ENCODE peak calls at places on chromosome 4, in six cellular contexts. One of them, this sample, is unnamed.
A peak's percentile ranks its signal among the peaks of the same experiment; 100 is the strongest.

GRCh38 chr4:114041117-114041475 is 61.6 kb upstream of the ARSJ start:
- DNase-seq in CD8-positive, alpha-beta memory T cell: no peak
- DNase-seq in mesendoderm: peak; percentile 10
- DNase-seq in fibroblast of lung: peak; percentile 20
- DNase-seq in MM.1S: no peak
- DNase-seq in Panc1: no peak
- DNase-seq in this sample: no peak

GRCh38 chr4:182928061-182928460 is 10.9 kb upstream of the DCTD start:
- DNase-seq in CD8-positive, alpha-beta memory T cell: no peak
- DNase-seq in mesendoderm: peak; percentile 36
- DNase-seq in fibroblast of lung: no peak
- DNase-seq in MM.1S: no peak
- DNase-seq in Panc1: no peak
- DNase-seq in this sample: peak; percentile 46

GRCh38 chr4:139645458-139645857 is 20.2 kb upstream of the MGST2 start:
- DNase-seq in CD8-positive, alpha-beta memory T cell: no peak
- DNase-seq in mesendoderm: no peak
- DNase-seq in fibroblast of lung: no peak
- DNase-seq in MM.1S: no peak
- DNase-seq in Panc1: no peak
- DNase-seq in this sample: no peak

GRCh38 chr4:28007693-28008092 is 1147.1 kb downstream of the STIM2 start:
- DNase-seq in CD8-positive, alpha-beta memory T cell: no peak
- DNase-seq in mesendoderm: no peak
- DNase-seq in fibroblast of lung: no peak
- DNase-seq in MM.1S: no peak
- DNase-seq in Panc1: no peak
- DNase-seq in this sample: peak; percentile 75

GRCh38 chr4:140829825-140830224 is 73.6 kb upstream of the TBC1D9 start:
- DNase-seq in CD8-positive, alpha-beta memory T cell: no peak
- DNase-seq in mesendoderm: no peak
- DNase-seq in fibroblast of lung: no peak
- DNase-seq in MM.1S: peak; percentile 81
- DNase-seq in Panc1: no peak
- DNase-seq in this sample: no peak

GRCh38 chr4:184392748-184393334 is 81.5 kb downstream of the IRF2 start:
- DNase-seq in CD8-positive, alpha-beta memory T cell: no peak
- DNase-seq in mesendoderm: no peak
- DNase-seq in fibroblast of lung: no peak
- DNase-seq in MM.1S: no peak
- DNase-seq in Panc1: no peak
- DNase-seq in this sample: no peak

GRCh38 chr4:40177591-40177990 is 19.2 kb upstream of the RHOH start:
- DNase-seq in CD8-positive, alpha-beta memory T cell: no peak
- DNase-seq in mesendoderm: no peak
- DNase-seq in fibroblast of lung: no peak
- DNase-seq in MM.1S: no peak
- DNase-seq in Panc1: no peak
- DNase-seq in this sample: no peak

GRCh38 chr4:72295966-72296557 is 264.3 kb downstream of the NPFFR2 start:
- DNase-seq in CD8-positive, alpha-beta memory T cell: no peak
- DNase-seq in mesendoderm: peak; percentile 75
- DNase-seq in fibroblast of lung: peak; percentile 74
- DNase-seq in MM.1S: peak; percentile 51
- DNase-seq in Panc1: no peak
- DNase-seq in this sample: peak; percentile 63

GRCh38 chr4:3630934-3631585 is 98.8 kb upstream of the LRPAP1 start:
- DNase-seq in CD8-positive, alpha-beta memory T cell: no peak
- DNase-seq in mesendoderm: no peak
- DNase-seq in fibroblast of lung: no peak
- DNase-seq in MM.1S: no peak
- DNase-seq in Panc1: no peak
- DNase-seq in this sample: no peak

GRCh38 chr4:159446266-159446976 is 343.5 kb downstream of the RAPGEF2 start:
- DNase-seq in CD8-positive, alpha-beta memory T cell: no peak
- DNase-seq in mesendoderm: peak; percentile 73
- DNase-seq in fibroblast of lung: peak; percentile 84
- DNase-seq in MM.1S: peak; percentile 64
- DNase-seq in Panc1: peak; percentile 41
- DNase-seq in this sample: peak; percentile 89

GRCh38 chr4:9602389-9602914 is 158.2 kb downstream of the DEFB131A start:
- DNase-seq in CD8-positive, alpha-beta memory T cell: no peak
- DNase-seq in mesendoderm: no peak
- DNase-seq in fibroblast of lung: no peak
- DNase-seq in MM.1S: peak; percentile 34
- DNase-seq in Panc1: no peak
- DNase-seq in this sample: no peak

GRCh38 chr4:168551211-168551610 is 54.4 kb downstream of the PALLD start:
- DNase-seq in CD8-positive, alpha-beta memory T cell: no peak
- DNase-seq in mesendoderm: no peak
- DNase-seq in fibroblast of lung: peak; percentile 89
- DNase-seq in MM.1S: no peak
- DNase-seq in Panc1: no peak
- DNase-seq in this sample: no peak

GRCh38 chr4:147981305-147981704 is 249.4 kb downstream of the ARHGAP10 start:
- DNase-seq in CD8-positive, alpha-beta memory T cell: no peak
- DNase-seq in mesendoderm: no peak
- DNase-seq in fibroblast of lung: peak; percentile 36
- DNase-seq in MM.1S: peak; percentile 14
- DNase-seq in Panc1: no peak
- DNase-seq in this sample: no peak

GRCh38 chr4:148415500-148415899 is 26.7 kb downstream of the NR3C2 start:
- DNase-seq in CD8-positive, alpha-beta memory T cell: no peak
- DNase-seq in mesendoderm: peak; percentile 34
- DNase-seq in fibroblast of lung: peak; percentile 32
- DNase-seq in MM.1S: no peak
- DNase-seq in Panc1: no peak
- DNase-seq in this sample: peak; percentile 27

GRCh38 chr4:189022441-189023035 is 883.3 kb downstream of the TRIML1 start:
- DNase-seq in CD8-positive, alpha-beta memory T cell: no peak
- DNase-seq in mesendoderm: peak; percentile 6
- DNase-seq in fibroblast of lung: peak; percentile 41
- DNase-seq in MM.1S: no peak
- DNase-seq in Panc1: no peak
- DNase-seq in this sample: no peak

GRCh38 chr4:185896832-185897475 is 85.0 kb upstream of the SORBS2 start:
- DNase-seq in CD8-positive, alpha-beta memory T cell: no peak
- DNase-seq in mesendoderm: no peak
- DNase-seq in fibroblast of lung: no peak
- DNase-seq in MM.1S: no peak
- DNase-seq in Panc1: no peak
- DNase-seq in this sample: no peak

GRCh38 chr4:101806914-101807313 is 16.4 kb downstream of the BANK1 start:
- DNase-seq in CD8-positive, alpha-beta memory T cell: no peak
- DNase-seq in mesendoderm: no peak
- DNase-seq in fibroblast of lung: peak; percentile 5
- DNase-seq in MM.1S: no peak
- DNase-seq in Panc1: no peak
- DNase-seq in this sample: peak; percentile 22

GRCh38 chr4:101126044-101126443 is 221.3 kb downstream of the PPP3CA start:
- DNase-seq in CD8-positive, alpha-beta memory T cell: no peak
- DNase-seq in mesendoderm: no peak
- DNase-seq in fibroblast of lung: peak; percentile 16
- DNase-seq in MM.1S: no peak
- DNase-seq in Panc1: no peak
- DNase-seq in this sample: peak; percentile 62

GRCh38 chr4:4559596-4559995 is 17.7 kb upstream of the STX18 start:
- DNase-seq in CD8-positive, alpha-beta memory T cell: no peak
- DNase-seq in mesendoderm: no peak
- DNase-seq in fibroblast of lung: no peak
- DNase-seq in MM.1S: no peak
- DNase-seq in Panc1: no peak
- DNase-seq in this sample: no peak

GRCh38 chr4:21126113-21126512 is 425.9 kb downstream of the PACRGL start:
- DNase-seq in CD8-positive, alpha-beta memory T cell: no peak
- DNase-seq in mesendoderm: no peak
- DNase-seq in fibroblast of lung: no peak
- DNase-seq in MM.1S: no peak
- DNase-seq in Panc1: no peak
- DNase-seq in this sample: no peak

GRCh38 chr4:12379191-12379590 is 950.5 kb upstream of the HS3ST1 start:
- DNase-seq in CD8-positive, alpha-beta memory T cell: no peak
- DNase-seq in mesendoderm: no peak
- DNase-seq in fibroblast of lung: no peak
- DNase-seq in MM.1S: no peak
- DNase-seq in Panc1: no peak
- DNase-seq in this sample: no peak

GRCh38 chr4:90078440-90078839 is 48.8 kb upstream of the CCSER1 start:
- DNase-seq in CD8-positive, alpha-beta memory T cell: no peak
- DNase-seq in mesendoderm: no peak
- DNase-seq in fibroblast of lung: no peak
- DNase-seq in MM.1S: no peak
- DNase-seq in Panc1: no peak
- DNase-seq in this sample: peak; percentile 22

GRCh38 chr4:139587452-139587851 is 31.4 kb upstream of the SETD7 start:
- DNase-seq in CD8-positive, alpha-beta memory T cell: no peak
- DNase-seq in mesendoderm: no peak
- DNase-seq in fibroblast of lung: peak; percentile 20
- DNase-seq in MM.1S: no peak
- DNase-seq in Panc1: no peak
- DNase-seq in this sample: no peak

GRCh38 chr4:6763330-6763851 is 19.1 kb upstream of the KIAA0232 start:
- DNase-seq in CD8-positive, alpha-beta memory T cell: no peak
- DNase-seq in mesendoderm: peak; percentile 45
- DNase-seq in fibroblast of lung: no peak
- DNase-seq in MM.1S: no peak
- DNase-seq in Panc1: no peak
- DNase-seq in this sample: no peak

GRCh38 chr4:38723726-38724506 is 58.9 kb downstream of the TLR10 start:
- DNase-seq in CD8-positive, alpha-beta memory T cell: no peak
- DNase-seq in mesendoderm: peak; percentile 95
- DNase-seq in fibroblast of lung: no peak
- DNase-seq in MM.1S: no peak
- DNase-seq in Panc1: no peak
- DNase-seq in this sample: no peak

GRCh38 chr4:155657169-155657568 is 9.5 kb upstream of the GUCY1A1 start:
- DNase-seq in CD8-positive, alpha-beta memory T cell: no peak
- DNase-seq in mesendoderm: no peak
- DNase-seq in fibroblast of lung: no peak
- DNase-seq in MM.1S: no peak
- DNase-seq in Panc1: no peak
- DNase-seq in this sample: no peak

GRCh38 chr4:25531272-25531671 is 124.4 kb upstream of the SLC34A2 start:
- DNase-seq in CD8-positive, alpha-beta memory T cell: no peak
- DNase-seq in mesendoderm: no peak
- DNase-seq in fibroblast of lung: no peak
- DNase-seq in MM.1S: no peak
- DNase-seq in Panc1: no peak
- DNase-seq in this sample: no peak

DNA sequence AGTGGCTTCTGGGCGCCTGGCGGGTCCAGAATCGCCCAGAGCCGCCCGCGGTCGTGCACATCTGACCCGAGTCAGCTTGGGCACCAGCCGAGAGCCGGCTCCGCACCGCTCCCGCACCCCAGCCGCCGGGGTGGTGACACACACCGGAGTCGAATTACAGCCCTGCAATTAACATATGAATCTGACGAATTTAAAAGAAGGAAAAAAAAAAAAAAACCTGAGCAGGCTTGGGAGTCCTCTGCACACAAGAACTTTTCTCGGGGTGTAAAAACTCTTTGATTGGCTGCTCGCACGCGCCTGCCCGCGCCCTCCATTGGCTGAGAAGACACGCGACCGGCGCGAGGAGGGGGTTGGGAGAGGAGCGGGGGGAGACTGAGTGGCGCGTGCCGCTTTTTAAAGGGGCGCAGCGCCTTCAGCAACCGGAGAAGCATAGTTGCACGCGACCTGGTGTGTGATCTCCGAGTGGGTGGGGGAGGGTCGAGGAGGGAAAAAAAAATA is at the start of gene ATOH1:
- DNase-seq in CD8-positive, alpha-beta memory T cell: no peak
- DNase-seq in mesendoderm: peak; percentile 73
- DNase-seq in fibroblast of lung: peak; percentile 23
- DNase-seq in MM.1S: peak; percentile 60
- DNase-seq in Panc1: no peak
- DNase-seq in this sample: peak; percentile 61
- H3K4me3 ChIP-seq in CD8-positive, alpha-beta memory T cell: no peak within 1 kb of the TSS
- H3K4me3 ChIP-seq in mesendoderm: no peak within 1 kb of the TSS
- H3K4me3 ChIP-seq in fibroblast of lung: no peak within 1 kb of the TSS
- H3K4me3 ChIP-seq in MM.1S: peak within 1 kb of the TSS; percentile 80
- H3K4me3 ChIP-seq in Panc1: peak within 1 kb of the TSS; percentile 22
- H3K4me3 ChIP-seq in this sample: peak within 1 kb of the TSS; percentile 37

GRCh38 chr4:77201857-77202256 is 44.9 kb downstream of the CCNG2 start:
- DNase-seq in CD8-positive, alpha-beta memory T cell: no peak
- DNase-seq in mesendoderm: no peak
- DNase-seq in fibroblast of lung: no peak
- DNase-seq in MM.1S: no peak
- DNase-seq in Panc1: no peak
- DNase-seq in this sample: no peak
- H3K27ac ChIP-seq in CD8-positive, alpha-beta memory T cell: no peak overlapping the region
- H3K27ac ChIP-seq in mesendoderm: no peak overlapping the region
- H3K27ac ChIP-seq in fibroblast of lung: no peak overlapping the region
- H3K27ac ChIP-seq in MM.1S: no peak overlapping the region
- H3K27ac ChIP-seq in Panc1: no peak overlapping the region
- H3K27ac ChIP-seq in this sample: no peak overlapping the region

DNA sequence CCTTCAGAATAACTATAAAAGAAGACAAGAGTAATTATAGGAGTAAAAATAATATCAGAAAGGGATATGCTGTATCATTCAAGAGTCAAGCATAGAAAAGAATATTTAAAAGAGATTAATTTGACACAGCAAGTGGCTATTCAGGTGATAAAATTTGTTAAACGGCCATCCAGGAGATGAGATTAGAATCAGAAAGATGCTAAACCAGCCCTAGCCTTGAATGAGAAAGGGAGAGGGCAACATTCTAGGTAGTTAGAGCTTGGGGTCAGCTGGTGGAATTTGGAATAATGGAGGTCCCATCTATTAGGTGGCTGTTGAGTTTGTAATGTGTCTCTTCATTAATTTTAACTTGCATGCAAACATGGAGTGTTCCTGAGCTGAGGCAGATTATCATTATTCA is 350.5 kb upstream of the PABPC4L start:
- DNase-seq in CD8-positive, alpha-beta memory T cell: no peak
- DNase-seq in mesendoderm: no peak
- DNase-seq in fibroblast of lung: no peak
- DNase-seq in MM.1S: no peak
- DNase-seq in Panc1: no peak
- DNase-seq in this sample: no peak
- H3K4me3 ChIP-seq in CD8-positive, alpha-beta memory T cell: no peak overlapping the region
- H3K4me3 ChIP-seq in mesendoderm: no peak overlapping the region
- H3K4me3 ChIP-seq in fibroblast of lung: no peak overlapping the region
- H3K4me3 ChIP-seq in MM.1S: no peak overlapping the region
- H3K4me3 ChIP-seq in Panc1: no peak overlapping the region
- H3K4me3 ChIP-seq in this sample: no peak overlapping the region

DNA sequence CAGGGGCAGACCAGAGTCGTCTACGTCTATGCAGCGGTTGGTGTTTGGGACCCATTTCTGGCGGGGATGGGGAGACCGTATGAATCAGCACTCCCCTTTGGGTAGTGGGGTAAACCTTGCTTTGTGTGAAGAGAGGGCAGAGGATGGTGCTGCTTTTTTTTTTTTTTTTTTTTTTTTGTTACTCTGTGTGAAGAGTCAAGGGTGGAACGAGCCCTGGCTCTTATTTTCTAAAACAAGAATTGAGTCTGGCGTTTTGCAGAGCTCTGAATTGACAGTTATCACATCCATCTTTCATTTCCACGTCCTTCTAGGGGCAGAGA is 1.2 kb downstream of the SLAIN2 start:
- DNase-seq in CD8-positive, alpha-beta memory T cell: no peak
- DNase-seq in mesendoderm: no peak
- DNase-seq in fibroblast of lung: peak; percentile 13
- DNase-seq in MM.1S: peak; percentile 22
- DNase-seq in Panc1: no peak
- DNase-seq in this sample: no peak
- H3K27ac ChIP-seq in CD8-positive, alpha-beta memory T cell: peak overlapping the region; percentile 74
- H3K27ac ChIP-seq in mesendoderm: peak overlapping the region; percentile 96
- H3K27ac ChIP-seq in fibroblast of lung: peak overlapping the region; percentile 94
- H3K27ac ChIP-seq in MM.1S: no peak overlapping the region
- H3K27ac ChIP-seq in Panc1: peak overlapping the region; percentile 72
- H3K27ac ChIP-seq in this sample: peak overlapping the region; percentile 95